ENCODE peak calls at places on chromosome 20, in ten cellular contexts. One of them, this sample, is unnamed.

GRCh38 chr20:12978613-12979495 is 29.9 kb upstream of the SPTLC3 start:
- DNase-seq in HFF-Myc: no peak
- DNase-seq in astrocyte of the spinal cord: no peak
- DNase-seq in naive thymus-derived CD8-positive, alpha-beta T cell: no peak
- DNase-seq in endodermal cell: no peak
- DNase-seq in NCI-H2171 treated with DMSO at 0.1 percent for 48 hours: peak
- DNase-seq in CD8-positive, alpha-beta memory T cell: no peak
- DNase-seq in nucleus accumbens: no peak
- DNase-seq in Daoy: no peak
- DNase-seq in heart right ventricle: no peak
- DNase-seq in this sample: no peak

GRCh38 chr20:48832423-48832735 is 4.6 kb upstream of the PREX1 start:
- DNase-seq in astrocyte of the spinal cord: no peak
- DNase-seq in CD8-positive, alpha-beta memory T cell: no peak
- DNase-seq in nucleus accumbens: no peak
- DNase-seq in endodermal cell: no peak
- DNase-seq in HFF-Myc: no peak
- DNase-seq in heart right ventricle: no peak
- DNase-seq in Daoy: no peak
- DNase-seq in NCI-H2171 treated with DMSO at 0.1 percent for 48 hours: no peak
- DNase-seq in naive thymus-derived CD8-positive, alpha-beta T cell: no peak
- DNase-seq in this sample: no peak

GRCh38 chr20:37504404-37505096 is 16.5 kb upstream of the NNAT start:
- DNase-seq in Daoy: no peak
- DNase-seq in nucleus accumbens: no peak
- DNase-seq in HFF-Myc: no peak
- DNase-seq in naive thymus-derived CD8-positive, alpha-beta T cell: no peak
- DNase-seq in CD8-positive, alpha-beta memory T cell: no peak
- DNase-seq in heart right ventricle: no peak
- DNase-seq in NCI-H2171 treated with DMSO at 0.1 percent for 48 hours: peak
- DNase-seq in astrocyte of the spinal cord: no peak
- DNase-seq in endodermal cell: peak
- DNase-seq in this sample: no peak

GRCh38 chr20:60200305-60200918 is 242.2 kb downstream of the CDH26 start:
- DNase-seq in NCI-H2171 treated with DMSO at 0.1 percent for 48 hours: no peak
- DNase-seq in endodermal cell: no peak
- DNase-seq in HFF-Myc: no peak
- DNase-seq in nucleus accumbens: no peak
- DNase-seq in astrocyte of the spinal cord: no peak
- DNase-seq in CD8-positive, alpha-beta memory T cell: no peak
- DNase-seq in naive thymus-derived CD8-positive, alpha-beta T cell: no peak
- DNase-seq in Daoy: peak
- DNase-seq in heart right ventricle: no peak
- DNase-seq in this sample: no peak

GRCh38 chr20:1291191-1291741 is 25.2 kb downstream of the SNPH start:
- DNase-seq in HFF-Myc: no peak
- DNase-seq in Daoy: peak
- DNase-seq in nucleus accumbens: no peak
- DNase-seq in NCI-H2171 treated with DMSO at 0.1 percent for 48 hours: no peak
- DNase-seq in CD8-positive, alpha-beta memory T cell: no peak
- DNase-seq in astrocyte of the spinal cord: peak
- DNase-seq in heart right ventricle: no peak
- DNase-seq in endodermal cell: no peak
- DNase-seq in naive thymus-derived CD8-positive, alpha-beta T cell: no peak
- DNase-seq in this sample: no peak

GRCh38 chr20:57391439-57392129 is 388 bp downstream of the RBM38 start:
- DNase-seq in HFF-Myc: no peak
- DNase-seq in heart right ventricle: no peak
- DNase-seq in naive thymus-derived CD8-positive, alpha-beta T cell: no peak
- DNase-seq in nucleus accumbens: no peak
- DNase-seq in CD8-positive, alpha-beta memory T cell: no peak
- DNase-seq in NCI-H2171 treated with DMSO at 0.1 percent for 48 hours: peak
- DNase-seq in endodermal cell: no peak
- DNase-seq in astrocyte of the spinal cord: no peak
- DNase-seq in Daoy: no peak
- DNase-seq in this sample: peak

GRCh38 chr20:12815369-12815768 is 193.4 kb upstream of the SPTLC3 start:
- DNase-seq in HFF-Myc: no peak
- DNase-seq in nucleus accumbens: no peak
- DNase-seq in astrocyte of the spinal cord: no peak
- DNase-seq in NCI-H2171 treated with DMSO at 0.1 percent for 48 hours: no peak
- DNase-seq in endodermal cell: no peak
- DNase-seq in CD8-positive, alpha-beta memory T cell: no peak
- DNase-seq in naive thymus-derived CD8-positive, alpha-beta T cell: no peak
- DNase-seq in heart right ventricle: no peak
- DNase-seq in Daoy: no peak
- DNase-seq in this sample: no peak

GRCh38 chr20:13772529-13772928 is 12.2 kb downstream of the ESF1 start:
- DNase-seq in NCI-H2171 treated with DMSO at 0.1 percent for 48 hours: no peak
- DNase-seq in nucleus accumbens: no peak
- DNase-seq in HFF-Myc: no peak
- DNase-seq in CD8-positive, alpha-beta memory T cell: no peak
- DNase-seq in endodermal cell: no peak
- DNase-seq in heart right ventricle: no peak
- DNase-seq in Daoy: no peak
- DNase-seq in astrocyte of the spinal cord: no peak
- DNase-seq in naive thymus-derived CD8-positive, alpha-beta T cell: no peak
- DNase-seq in this sample: no peak

GRCh38 chr20:47989957-47990356 is 204.7 kb upstream of the SULF2 start:
- DNase-seq in Daoy: peak
- DNase-seq in CD8-positive, alpha-beta memory T cell: no peak
- DNase-seq in naive thymus-derived CD8-positive, alpha-beta T cell: no peak
- DNase-seq in endodermal cell: no peak
- DNase-seq in heart right ventricle: no peak
- DNase-seq in nucleus accumbens: no peak
- DNase-seq in HFF-Myc: no peak
- DNase-seq in astrocyte of the spinal cord: no peak
- DNase-seq in NCI-H2171 treated with DMSO at 0.1 percent for 48 hours: no peak
- DNase-seq in this sample: no peak

GRCh38 chr20:6169251-6169650 is 46.4 kb upstream of the FERMT1 start:
- DNase-seq in nucleus accumbens: no peak
- DNase-seq in CD8-positive, alpha-beta memory T cell: no peak
- DNase-seq in naive thymus-derived CD8-positive, alpha-beta T cell: no peak
- DNase-seq in Daoy: no peak
- DNase-seq in HFF-Myc: no peak
- DNase-seq in astrocyte of the spinal cord: peak
- DNase-seq in heart right ventricle: no peak
- DNase-seq in endodermal cell: no peak
- DNase-seq in NCI-H2171 treated with DMSO at 0.1 percent for 48 hours: no peak
- DNase-seq in this sample: no peak

This sample was measured in activated naive CD8-positive, alpha-beta T cell treated with anti-CD3 and anti-CD28 coated beads for 36 hours.